ENCODE peak calls at places on chromosomes 3 and 15, in seven cellular contexts. One of them, this sample, is unnamed.

GRCh38 chr3:144164352-144164751 is 192.7 kb downstream of the DIPK2A start:
- DNase-seq in H1: no peak
- DNase-seq in mesenchymal stem cell: no peak
- DNase-seq in IMR-90: no peak
- DNase-seq in neuronal stem cell: no peak
- DNase-seq in H9: no peak
- DNase-seq in mesendoderm: no peak
- DNase-seq in this sample: no peak

GRCh38 chr15:52362497-52362896 is 66.9 kb upstream of the MYO5C start:
- DNase-seq in H9: no peak
- DNase-seq in mesenchymal stem cell: peak; percentile 57
- DNase-seq in IMR-90: peak; percentile 73
- DNase-seq in neuronal stem cell: no peak
- DNase-seq in mesendoderm: no peak
- DNase-seq in H1: no peak
- DNase-seq in this sample: peak; percentile 83

GRCh38 chr15:42427429-42428223 is 63.3 kb downstream of the ZNF106 start:
- DNase-seq in H9: no peak
- DNase-seq in IMR-90: peak; percentile 95
- DNase-seq in mesendoderm: no peak
- DNase-seq in mesenchymal stem cell: no peak
- DNase-seq in H1: no peak
- DNase-seq in neuronal stem cell: no peak
- DNase-seq in this sample: no peak

GRCh38 chr3:189849262-189849661 is 218.1 kb downstream of the TP63 start:
- DNase-seq in H1: no peak
- DNase-seq in mesendoderm: no peak
- DNase-seq in mesenchymal stem cell: no peak
- DNase-seq in H9: no peak
- DNase-seq in neuronal stem cell: no peak
- DNase-seq in IMR-90: no peak
- DNase-seq in this sample: no peak

GRCh38 chr3:66442254-66443249 is 58.3 kb downstream of the LRIG1 start:
- DNase-seq in IMR-90: peak; percentile 93
- DNase-seq in H1: peak; percentile 89
- DNase-seq in H9: peak; percentile 95
- DNase-seq in mesendoderm: peak; percentile 97
- DNase-seq in neuronal stem cell: no peak
- DNase-seq in mesenchymal stem cell: peak; percentile 74
- DNase-seq in this sample: peak; percentile 12

GRCh38 chr3:100737334-100737733 is 28.0 kb downstream of the TFG start:
- DNase-seq in H1: no peak
- DNase-seq in H9: no peak
- DNase-seq in neuronal stem cell: peak; percentile 17
- DNase-seq in mesenchymal stem cell: peak; percentile 28
- DNase-seq in IMR-90: peak; percentile 15
- DNase-seq in mesendoderm: peak; percentile 96
- DNase-seq in this sample: no peak

GRCh38 chr3:43286886-43287301 is 554 bp downstream of the SNRK start:
- DNase-seq in H9: no peak
- DNase-seq in mesenchymal stem cell: peak; percentile 42
- DNase-seq in H1: no peak
- DNase-seq in IMR-90: no peak
- DNase-seq in neuronal stem cell: no peak
- DNase-seq in mesendoderm: peak; percentile 29
- DNase-seq in this sample: peak; percentile 90

GRCh38 chr15:50135123-50135541 is 16.1 kb upstream of the ATP8B4 start:
- DNase-seq in IMR-90: peak; percentile 10
- DNase-seq in H1: no peak
- DNase-seq in H9: no peak
- DNase-seq in neuronal stem cell: no peak
- DNase-seq in mesenchymal stem cell: peak; percentile 67
- DNase-seq in mesendoderm: no peak
- DNase-seq in this sample: peak; percentile 68

GRCh38 chr3:17643691-17644090 is 98.7 kb downstream of the TBC1D5 start:
- DNase-seq in H1: no peak
- DNase-seq in mesenchymal stem cell: no peak
- DNase-seq in neuronal stem cell: no peak
- DNase-seq in IMR-90: peak; percentile 61
- DNase-seq in H9: no peak
- DNase-seq in mesendoderm: no peak
- DNase-seq in this sample: no peak

GRCh38 chr15:64356443-64357040 is 569 bp upstream of the CSNK1G1 start:
- DNase-seq in IMR-90: peak; percentile 87
- DNase-seq in H1: no peak
- DNase-seq in mesendoderm: no peak
- DNase-seq in H9: no peak
- DNase-seq in mesenchymal stem cell: peak; percentile 95
- DNase-seq in neuronal stem cell: peak; percentile 5
- DNase-seq in this sample: peak; percentile 86

GRCh38 chr3:194130807-194131589 is 5.0 kb upstream of the HES1 start:
- DNase-seq in IMR-90: no peak
- DNase-seq in H1: no peak
- DNase-seq in mesendoderm: peak; percentile 40
- DNase-seq in mesenchymal stem cell: no peak
- DNase-seq in H9: no peak
- DNase-seq in neuronal stem cell: peak; percentile 46
- DNase-seq in this sample: no peak

GRCh38 chr3:120506076-120506827 is 55.5 kb upstream of the FSTL1 start:
- DNase-seq in mesenchymal stem cell: no peak
- DNase-seq in H1: no peak
- DNase-seq in IMR-90: peak; percentile 28
- DNase-seq in H9: no peak
- DNase-seq in neuronal stem cell: no peak
- DNase-seq in mesendoderm: no peak
- DNase-seq in this sample: no peak

GRCh38 chr15:43920815-43921214 is 94.0 kb downstream of the WDR76 start:
- DNase-seq in H1: no peak
- DNase-seq in mesendoderm: no peak
- DNase-seq in H9: no peak
- DNase-seq in mesenchymal stem cell: peak; percentile 32
- DNase-seq in neuronal stem cell: no peak
- DNase-seq in IMR-90: peak; percentile 41
- DNase-seq in this sample: no peak

GRCh38 chr3:173663664-173664063 is 266.1 kb downstream of the NLGN1 start:
- DNase-seq in neuronal stem cell: no peak
- DNase-seq in H9: no peak
- DNase-seq in H1: no peak
- DNase-seq in mesendoderm: no peak
- DNase-seq in mesenchymal stem cell: peak; percentile 68
- DNase-seq in IMR-90: no peak
- DNase-seq in this sample: no peak

GRCh38 chr15:96270581-96271172 is 59.8 kb upstream of the NR2F2 start:
- DNase-seq in mesendoderm: no peak
- DNase-seq in H9: no peak
- DNase-seq in IMR-90: peak; percentile 79
- DNase-seq in neuronal stem cell: no peak
- DNase-seq in mesenchymal stem cell: peak; percentile 60
- DNase-seq in H1: no peak
- DNase-seq in this sample: peak; percentile 66

GRCh38 chr15:78315686-78316085 is 16.3 kb upstream of the SKIC8 start:
- DNase-seq in neuronal stem cell: no peak
- DNase-seq in IMR-90: no peak
- DNase-seq in H1: no peak
- DNase-seq in mesendoderm: peak; percentile 88
- DNase-seq in mesenchymal stem cell: no peak
- DNase-seq in H9: peak; percentile 86
- DNase-seq in this sample: no peak
- H3K23ac ChIP-seq in neuronal stem cell: no peak overlapping the region
- H3K23ac ChIP-seq in IMR-90: no peak overlapping the region
- H3K23ac ChIP-seq in H1: no peak overlapping the region
- H3K23ac ChIP-seq in mesendoderm: no peak overlapping the region
- H3K23ac ChIP-seq in mesenchymal stem cell: no peak overlapping the region
- H3K23ac ChIP-seq in H9: no peak overlapping the region
- H3K23ac ChIP-seq in this sample: no peak overlapping the region

GRCh38 chr3:155038203-155038554 is 41.9 kb upstream of the MME start:
- DNase-seq in mesenchymal stem cell: no peak
- DNase-seq in H9: no peak
- DNase-seq in H1: no peak
- DNase-seq in mesendoderm: no peak
- DNase-seq in neuronal stem cell: no peak
- DNase-seq in IMR-90: no peak
- DNase-seq in this sample: no peak
- H3K23ac ChIP-seq in mesenchymal stem cell: no peak overlapping the region
- H3K23ac ChIP-seq in H9: no peak overlapping the region
- H3K23ac ChIP-seq in H1: no peak overlapping the region
- H3K23ac ChIP-seq in mesendoderm: no peak overlapping the region
- H3K23ac ChIP-seq in neuronal stem cell: no peak overlapping the region
- H3K23ac ChIP-seq in IMR-90: no peak overlapping the region
- H3K23ac ChIP-seq in this sample: no peak overlapping the region

GRCh38 chr3:185968168-185968567 is 30.4 kb upstream of the TRA2B start:
- DNase-seq in H1: no peak
- DNase-seq in mesenchymal stem cell: no peak
- DNase-seq in H9: no peak
- DNase-seq in neuronal stem cell: no peak
- DNase-seq in IMR-90: no peak
- DNase-seq in mesendoderm: no peak
- DNase-seq in this sample: no peak
- H3K23ac ChIP-seq in H1: no peak overlapping the region
- H3K23ac ChIP-seq in mesenchymal stem cell: no peak overlapping the region
- H3K23ac ChIP-seq in H9: no peak overlapping the region
- H3K23ac ChIP-seq in neuronal stem cell: no peak overlapping the region
- H3K23ac ChIP-seq in IMR-90: no peak overlapping the region
- H3K23ac ChIP-seq in mesendoderm: no peak overlapping the region
- H3K23ac ChIP-seq in this sample: no peak overlapping the region

GRCh38 chr3:175307642-175308041 is 448.5 kb downstream of the NAALADL2 start:
- DNase-seq in mesenchymal stem cell: no peak
- DNase-seq in H9: no peak
- DNase-seq in H1: no peak
- DNase-seq in IMR-90: no peak
- DNase-seq in neuronal stem cell: no peak
- DNase-seq in mesendoderm: no peak
- DNase-seq in this sample: no peak
- H3K23ac ChIP-seq in mesenchymal stem cell: no peak overlapping the region
- H3K23ac ChIP-seq in H9: no peak overlapping the region
- H3K23ac ChIP-seq in H1: no peak overlapping the region
- H3K23ac ChIP-seq in IMR-90: no peak overlapping the region
- H3K23ac ChIP-seq in neuronal stem cell: no peak overlapping the region
- H3K23ac ChIP-seq in mesendoderm: no peak overlapping the region
- H3K23ac ChIP-seq in this sample: no peak overlapping the region

DNA sequence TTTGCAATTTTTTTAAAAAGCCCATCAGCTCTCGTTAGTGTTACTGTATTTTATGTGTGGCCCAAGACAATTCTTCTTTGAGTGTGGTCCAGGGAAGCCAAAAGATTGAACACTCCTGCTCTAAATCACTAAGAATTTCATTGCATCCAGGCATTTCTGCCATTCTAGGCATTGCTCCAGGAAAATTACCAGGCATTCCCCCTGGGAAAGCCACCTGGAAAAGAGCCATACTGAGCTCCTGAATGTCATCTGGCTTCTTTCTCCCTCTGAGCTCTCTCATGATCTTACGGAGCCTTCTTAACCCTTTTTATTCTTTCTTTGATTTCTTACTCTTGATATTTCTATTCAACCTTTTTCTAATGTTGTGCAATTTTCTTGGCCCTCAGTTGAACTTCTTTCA is 202.2 kb downstream of the DOCK3 start:
- DNase-seq in H9: no peak
- DNase-seq in mesenchymal stem cell: no peak
- DNase-seq in IMR-90: no peak
- DNase-seq in H1: no peak
- DNase-seq in neuronal stem cell: no peak
- DNase-seq in mesendoderm: no peak
- DNase-seq in this sample: no peak
- H3K23ac ChIP-seq in H9: no peak overlapping the region
- H3K23ac ChIP-seq in mesenchymal stem cell: no peak overlapping the region
- H3K23ac ChIP-seq in IMR-90: no peak overlapping the region
- H3K23ac ChIP-seq in H1: no peak overlapping the region
- H3K23ac ChIP-seq in neuronal stem cell: no peak overlapping the region
- H3K23ac ChIP-seq in mesendoderm: no peak overlapping the region
- H3K23ac ChIP-seq in this sample: no peak overlapping the region

DNA sequence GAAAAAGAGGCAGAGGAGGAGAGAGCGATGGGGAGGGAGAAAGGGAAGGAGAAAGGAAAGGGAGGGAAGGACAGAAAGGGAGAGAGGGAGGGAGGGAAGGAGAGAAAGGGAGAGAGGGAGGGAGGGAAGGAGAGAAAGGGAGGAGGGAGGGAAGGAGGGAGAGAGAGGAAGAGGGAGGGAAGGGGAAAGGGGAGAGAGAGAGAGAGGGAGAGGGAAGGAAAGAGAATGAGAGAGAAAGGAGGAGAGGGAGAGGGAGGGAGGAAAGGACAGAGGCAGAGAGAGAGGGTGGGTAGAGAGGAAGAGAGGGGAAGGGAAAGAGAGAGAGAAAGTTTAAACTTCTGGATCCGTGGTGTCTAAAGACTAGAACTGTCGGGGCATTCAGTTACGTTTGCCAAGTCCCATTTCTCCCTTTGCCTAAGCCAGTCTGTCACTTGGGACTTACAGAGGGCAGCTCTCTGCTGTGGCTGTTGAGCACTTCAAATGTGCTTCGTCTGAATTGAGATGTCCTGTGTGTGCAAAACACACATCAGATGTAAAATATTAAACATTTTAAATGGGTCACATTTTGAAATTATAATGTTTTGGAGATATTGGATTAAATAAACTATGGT is 62.6 kb downstream of the PLXNA1 start:
- DNase-seq in mesenchymal stem cell: no peak
- DNase-seq in neuronal stem cell: no peak
- DNase-seq in H9: no peak
- DNase-seq in mesendoderm: no peak
- DNase-seq in H1: no peak
- DNase-seq in IMR-90: no peak
- DNase-seq in this sample: no peak
- H3K23ac ChIP-seq in mesenchymal stem cell: no peak overlapping the region
- H3K23ac ChIP-seq in neuronal stem cell: no peak overlapping the region
- H3K23ac ChIP-seq in H9: no peak overlapping the region
- H3K23ac ChIP-seq in mesendoderm: no peak overlapping the region
- H3K23ac ChIP-seq in H1: no peak overlapping the region
- H3K23ac ChIP-seq in IMR-90: no peak overlapping the region
- H3K23ac ChIP-seq in this sample: no peak overlapping the region